ENCODE peak calls at places on chromosomes 2 and 18, in five cellular contexts. E is HCT116, V is SK-N-SH, F is PC-3, T is GM23248. U is an unnamed sample. For H3K4me1, the result is how much of the 10 kb centered on the place peaks cover.

GRCh38 chr2:160367887-160368286 is 125.7 kb downstream of the RBMS1 start:
- DNase-seq in E (no peak), V (no peak), F (peak), T (peak), U (peak)

GRCh38 chr2:168920504-168921157 is 19.5 kb downstream of the G6PC2 start:
- DNase-seq in E (peak), V (peak), F (peak), T (peak), U (peak)

GRCh38 chr18:13614701-13615288 is 111.6 kb downstream of the FAM210A start:
- DNase-seq in E (no peak), V (no peak), F (no peak), T (no peak), U (no peak)

GRCh38 chr2:25853038-25853638 is 25.1 kb downstream of the ASXL2 start:
- DNase-seq in E (no peak), V (no peak), F (no peak), T (no peak), U (no peak)

GRCh38 chr2:191311627-191312026 is 66.4 kb downstream of the MYO1B start:
- DNase-seq in E (peak), V (no peak), F (peak), T (peak), U (peak)

GRCh38 chr2:160301420-160301819 is 101.3 kb upstream of the ITGB6 start:
- DNase-seq in E (no peak), V (no peak), F (no peak), T (peak), U (no peak)

GRCh38 chr2:15278296-15278695 is 282.8 kb downstream of the NBAS start:
- DNase-seq in E (no peak), V (no peak), F (no peak), T (no peak), U (no peak)

GRCh38 chr2:237993701-237994100 is 26.9 kb downstream of the UBE2F start:
- DNase-seq in E (no peak), V (no peak), F (no peak), T (no peak), U (no peak)

GRCh38 chr2:102773149-102773706 is 11.4 kb downstream of the TMEM182 start:
- DNase-seq in E (no peak), V (no peak), F (no peak), T (no peak), U (no peak)

GRCh38 chr2:218873359-218874194 is 7.1 kb upstream of the WNT10A start:
- DNase-seq in E (no peak), V (peak), F (no peak), T (no peak), U (no peak)

GRCh38 chr2:191264647-191265079 is 19.5 kb downstream of the MYO1B start:
- DNase-seq in E (no peak), V (no peak), F (peak), T (peak), U (no peak)

GRCh38 chr18:34592961-34593382 is 117.1 kb upstream of the DTNA start:
- DNase-seq in E (no peak), V (no peak), F (no peak), T (peak), U (no peak)

GRCh38 chr2:18057657-18058056 is 179.2 kb downstream of the KCNS3 start:
- DNase-seq in E (no peak), V (no peak), F (no peak), T (no peak), U (no peak)

GRCh38 chr18:11757084-11757590 is 68.1 kb downstream of the GNAL start:
- DNase-seq in E (no peak), V (no peak), F (no peak), T (no peak), U (peak)

GRCh38 chr18:58507881-58508280 is 121.0 kb downstream of the ALPK2 start:
- DNase-seq in E (no peak), V (no peak), F (peak), T (no peak), U (no peak)

GRCh38 chr2:43689999-43690398 is 13.8 kb upstream of the C1GALT1C1L start:
- DNase-seq in E (no peak), V (no peak), F (no peak), T (no peak), U (no peak)

GRCh38 chr2:13533524-13533922 is 816.8 kb downstream of the TRIB2 start:
- DNase-seq in E (no peak), V (no peak), F (no peak), T (no peak), U (no peak)

GRCh38 chr2:8605350-8606065 is 76.3 kb upstream of the ID2 start:
- DNase-seq in E (no peak), V (no peak), F (peak), T (peak), U (peak)

GRCh38 chr2:232229917-232230310 is 148.6 kb upstream of the ALPP start:
- DNase-seq in E (no peak), V (no peak), F (no peak), T (peak), U (no peak)

GRCh38 chr18:44793186-44793585 is 112.5 kb downstream of the SETBP1 start:
- DNase-seq in E (no peak), V (no peak), F (no peak), T (no peak), U (no peak)

GRCh38 chr18:46416706-46417638 is 240.0 kb downstream of the LOXHD1 start:
- DNase-seq in E (peak), V (no peak), F (no peak), T (peak), U (no peak)

GRCh38 chr18:49500136-49500921 is 13.3 kb upstream of the C18orf32 start:
- DNase-seq in E (no peak), V (no peak), F (no peak), T (no peak), U (no peak)

GRCh38 chr2:223465793-223466192 is 136.4 kb downstream of the SCG2 start:
- DNase-seq in E (no peak), V (no peak), F (peak), T (peak), U (peak)

GRCh38 chr2:215499330-215499729 is 63.5 kb upstream of the FN1 start:
- DNase-seq in E (no peak), V (no peak), F (no peak), T (peak), U (no peak)

GRCh38 chr18:76621782-76622495 is 126.9 kb upstream of the ZNF516 start:
- DNase-seq in E (no peak), V (no peak), F (no peak), T (peak), U (peak)

GRCh38 chr2:128314348-128315121 is 4.1 kb downstream of the HS6ST1 start:
- DNase-seq in E (no peak), V (peak), F (no peak), T (no peak), U (peak)

GRCh38 chr2:218782529-218782845 is 540 bp downstream of the CYP27A1 start:
- DNase-seq in E (no peak), V (no peak), F (no peak), T (no peak), U (peak)

GRCh38 chr2:203675086-203675485 is 31.4 kb upstream of the CD28 start:
- DNase-seq in E (no peak), V (no peak), F (peak), T (peak), U (peak)

GRCh38 chr2:88626171-88627054 is 851 bp downstream of the EIF2AK3 start:
- DNase-seq in E (no peak), V (peak), F (peak), T (peak), U (no peak)

GRCh38 chr2:74441111-74441689 is 537 bp downstream of the RTKN start:
- DNase-seq in E (no peak), V (no peak), F (no peak), T (no peak), U (peak)

GRCh38 chr2:168030862-168031624 is 216.4 kb downstream of the STK39 start:
- DNase-seq in E (no peak), V (no peak), F (no peak), T (peak), U (peak)

DNA sequence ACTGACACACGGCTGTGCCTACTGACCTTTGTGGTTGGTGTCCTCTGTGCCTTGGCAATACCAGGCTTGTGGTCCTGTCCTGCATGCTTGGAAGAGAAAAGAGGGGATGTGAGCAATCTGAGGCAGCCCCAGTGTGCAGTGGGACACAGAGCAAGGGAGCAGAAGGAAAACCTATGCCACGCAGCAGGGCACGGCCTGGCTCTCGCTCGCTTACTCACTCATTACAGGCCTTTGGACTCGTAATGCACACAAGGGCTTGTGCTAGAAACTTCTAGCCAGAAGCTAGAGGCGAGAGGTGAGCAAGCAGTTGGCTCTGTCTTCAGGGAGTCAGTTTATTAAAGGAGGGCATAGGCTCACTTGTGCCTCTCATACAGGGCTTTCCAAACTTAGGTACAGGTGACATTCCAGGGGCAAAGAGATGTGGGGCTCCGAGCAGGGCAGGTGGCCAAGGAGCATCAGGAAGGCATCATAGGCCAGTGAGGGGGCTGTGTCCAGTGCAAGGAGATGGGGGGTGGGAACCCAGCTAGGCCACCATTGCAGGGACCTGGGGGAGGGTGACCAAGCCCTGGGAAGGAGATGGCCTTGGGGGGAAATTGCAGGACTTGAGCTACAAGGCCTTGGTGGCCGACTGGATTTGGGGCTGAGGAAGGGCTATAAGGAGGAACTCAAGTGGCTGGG is 100.8 kb downstream of the DYSF start:
- DNase-seq in E (no peak), V (no peak), F (no peak), T (no peak), U (peak)
- H2AFZ ChIP-seq in E (no peak), V (no peak), F (no peak), T (no peak), U (no peak)

DNA sequence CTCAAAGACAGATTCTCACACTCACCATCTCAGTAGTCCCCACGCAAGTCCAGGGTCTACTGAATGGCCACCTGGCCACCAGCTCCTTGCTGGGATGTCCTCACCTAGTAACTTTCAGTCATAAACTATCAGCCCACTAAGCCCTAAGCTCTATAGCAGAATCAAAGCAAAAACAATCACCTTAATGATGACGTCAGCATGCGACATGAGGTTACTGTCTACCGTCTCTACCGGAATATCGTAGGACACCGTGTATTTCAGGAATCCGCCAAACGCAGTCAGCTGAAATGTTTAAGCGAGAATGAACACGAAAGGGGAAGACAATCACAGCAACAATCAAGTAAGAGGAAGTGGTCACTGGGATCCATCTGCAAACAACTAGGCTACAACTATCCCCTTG is 81.8 kb downstream of the LAMA1 start:
- DNase-seq in E (no peak), V (no peak), F (no peak), T (no peak), U (no peak)
- H3K4me1 ChIP-seq in E (under half), V (under half), F (under half), T (under half), U (under half)

DNA sequence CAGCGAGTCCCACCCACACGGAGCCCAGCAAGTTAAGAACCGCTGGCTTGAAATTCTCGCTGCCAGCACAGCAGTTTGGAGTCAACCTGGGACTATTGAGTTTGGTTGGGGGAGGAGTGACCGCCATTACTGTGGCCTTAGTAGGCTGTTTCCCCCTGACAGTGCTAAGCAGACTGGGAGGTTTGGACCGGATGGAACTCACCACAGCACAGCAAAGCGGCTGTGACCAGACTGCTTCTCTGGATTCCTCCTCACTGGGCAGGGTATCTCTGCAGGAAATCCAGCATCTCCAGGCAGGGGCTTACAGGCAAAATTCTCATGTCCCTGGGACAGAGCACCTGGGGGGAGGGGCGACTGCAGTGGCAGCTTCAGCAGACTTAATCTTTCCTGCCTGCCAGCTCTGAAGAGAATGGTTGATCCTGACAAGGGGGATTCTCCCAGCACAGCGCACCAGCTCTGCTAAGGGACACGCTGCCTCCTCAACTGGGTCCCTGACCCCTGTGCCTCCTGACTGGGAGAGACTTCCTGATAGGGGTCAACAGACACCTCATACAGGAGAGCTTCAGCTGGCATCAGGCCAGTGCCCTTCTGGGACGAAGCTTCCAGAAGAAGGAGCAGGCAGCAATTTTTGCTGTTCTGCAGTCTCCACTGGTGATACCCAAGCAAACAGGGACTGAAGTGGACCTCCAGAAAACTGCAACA is 425.4 kb downstream of the NYAP2 start:
- DNase-seq in E (no peak), V (no peak), F (no peak), T (no peak), U (no peak)
- H2AFZ ChIP-seq in E (no peak), V (no peak), F (no peak), T (no peak), U (no peak)

GRCh38 chr2:40746150-40746549 is 294.3 kb upstream of the SLC8A1 start:
- DNase-seq in E (no peak), V (no peak), F (no peak), T (no peak), U (no peak)
- H3K4me1 ChIP-seq in E (under half), V (under half), F (under half), T (under half), U (under half)